ENCODE peak calls at places on chromosomes 1 and 21, in four cellular contexts. One of them, this sample, is unnamed.

GRCh38 chr1:55694297-55694696 is 479.1 kb upstream of the USP24 start:
- DNase-seq in NT2/D1: no peak
- DNase-seq in GM12878: no peak
- DNase-seq in H1: no peak
- DNase-seq in this sample: no peak

GRCh38 chr21:46189213-46189958 is 5.1 kb upstream of the SPATC1L start:
- DNase-seq in NT2/D1: no peak
- DNase-seq in GM12878: no peak
- DNase-seq in H1: no peak
- DNase-seq in this sample: no peak

GRCh38 chr1:16367258-16367967 is 371 bp downstream of the SZRD1 start:
- DNase-seq in NT2/D1: no peak
- DNase-seq in GM12878: peak
- DNase-seq in H1: no peak
- DNase-seq in this sample: peak

GRCh38 chr1:59898927-59899326 is 27.6 kb downstream of the CYP2J2 start:
- DNase-seq in NT2/D1: no peak
- DNase-seq in GM12878: no peak
- DNase-seq in H1: no peak
- DNase-seq in this sample: no peak

GRCh38 chr1:192807968-192808587 is 761 bp upstream of the RGS2 start:
- DNase-seq in NT2/D1: no peak
- DNase-seq in GM12878: no peak
- DNase-seq in H1: no peak
- DNase-seq in this sample: peak

GRCh38 chr1:47587891-47588582 is 150.2 kb downstream of the FOXD2 start:
- DNase-seq in NT2/D1: no peak
- DNase-seq in GM12878: no peak
- DNase-seq in H1: no peak
- DNase-seq in this sample: peak

GRCh38 chr1:178612261-178612660 is 99.4 kb downstream of the TEX35 start:
- DNase-seq in NT2/D1: no peak
- DNase-seq in GM12878: no peak
- DNase-seq in H1: no peak
- DNase-seq in this sample: no peak

GRCh38 chr1:70200065-70200464 is 5.3 kb downstream of the LRRC40 start:
- DNase-seq in NT2/D1: no peak
- DNase-seq in GM12878: no peak
- DNase-seq in H1: no peak
- DNase-seq in this sample: no peak

GRCh38 chr1:45543599-45544417 is 6.8 kb upstream of the AKR1A1 start:
- DNase-seq in NT2/D1: no peak
- DNase-seq in GM12878: peak
- DNase-seq in H1: no peak
- DNase-seq in this sample: no peak

GRCh38 chr1:45545553-45546310 is 4.9 kb upstream of the AKR1A1 start:
- DNase-seq in NT2/D1: no peak
- DNase-seq in GM12878: no peak
- DNase-seq in H1: no peak
- DNase-seq in this sample: no peak

GRCh38 chr1:45542591-45542990 is 8.0 kb upstream of the AKR1A1 start:
- DNase-seq in NT2/D1: no peak
- DNase-seq in GM12878: no peak
- DNase-seq in H1: no peak
- DNase-seq in this sample: no peak

GRCh38 chr1:45544530-45544929 is 6.1 kb upstream of the AKR1A1 start:
- DNase-seq in NT2/D1: no peak
- DNase-seq in GM12878: no peak
- DNase-seq in H1: no peak
- DNase-seq in this sample: no peak

DNA sequence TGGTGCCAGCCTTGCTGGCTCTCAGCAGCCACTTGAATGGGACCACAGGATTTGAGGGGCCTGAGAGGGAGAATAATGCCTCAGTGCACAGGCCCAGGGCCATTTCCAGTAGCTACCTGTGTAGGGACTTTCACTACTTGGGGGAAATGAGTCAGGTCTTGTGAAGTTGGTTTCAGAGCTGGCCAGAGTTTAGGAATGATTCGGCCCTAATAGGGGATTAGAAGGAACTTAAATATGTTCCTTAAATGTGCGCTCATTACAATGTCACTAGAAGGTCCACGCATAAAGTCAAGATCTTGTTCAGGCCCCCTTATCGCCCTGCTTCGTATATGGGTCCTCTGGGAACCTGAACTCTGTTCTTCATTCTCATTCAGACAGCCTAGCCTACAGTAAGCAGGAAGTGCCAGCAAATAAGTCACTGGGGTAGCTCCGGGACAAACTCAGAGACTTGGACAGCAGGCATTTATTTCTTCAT is 5.6 kb upstream of the AKR1A1 start:
- DNase-seq in NT2/D1: no peak
- DNase-seq in GM12878: peak
- DNase-seq in H1: no peak
- DNase-seq in this sample: no peak
- TF ChIP-seq SUZ12 in NT2/D1: no peak
- TF ChIP-seq SUZ12 in GM12878: no peak
- TF ChIP-seq SUZ12 in H1: no peak
- TF ChIP-seq SUZ12 in this sample: no peak

DNA sequence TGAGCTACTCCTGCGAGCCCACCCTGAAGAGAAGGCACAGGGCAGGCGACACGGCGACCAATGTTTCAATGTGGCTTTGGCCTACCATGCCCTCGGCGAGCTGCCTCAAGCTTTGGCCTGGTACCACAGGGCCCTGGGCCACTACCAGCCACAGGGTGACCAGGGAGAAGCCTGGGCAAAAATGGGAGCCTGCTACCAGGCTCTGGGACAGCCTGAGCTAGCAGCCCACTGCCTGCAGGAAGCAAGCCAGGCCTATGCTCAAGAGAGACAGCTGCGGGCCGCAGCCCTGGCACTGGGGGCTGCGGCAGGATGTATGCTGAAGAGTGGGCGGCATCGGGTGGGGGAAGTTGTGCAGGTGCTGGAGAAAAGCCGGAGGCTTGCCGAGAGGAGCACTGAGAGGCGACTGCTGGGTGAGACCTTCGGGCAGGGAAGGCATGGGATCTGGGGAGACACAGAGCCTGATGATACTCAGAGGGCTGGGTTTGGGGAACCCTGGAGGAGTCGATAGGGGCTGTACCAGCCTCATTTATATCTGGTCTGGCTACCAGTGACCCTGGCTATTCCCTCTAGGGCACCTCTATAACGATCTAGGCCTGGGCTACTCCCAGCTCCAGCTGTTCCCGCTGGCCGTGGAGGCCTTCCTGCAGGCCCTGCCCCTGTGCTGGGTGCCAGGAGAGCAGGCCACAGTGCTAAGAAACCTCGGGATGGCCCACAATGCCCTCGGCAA is 2.3 kb downstream of the TTC24 start:
- DNase-seq in NT2/D1: no peak
- DNase-seq in GM12878: no peak
- DNase-seq in H1: no peak
- DNase-seq in this sample: no peak
- TF ChIP-seq SUZ12 in NT2/D1: no peak
- TF ChIP-seq SUZ12 in GM12878: no peak
- TF ChIP-seq SUZ12 in H1: no peak
- TF ChIP-seq SUZ12 in this sample: no peak

DNA sequence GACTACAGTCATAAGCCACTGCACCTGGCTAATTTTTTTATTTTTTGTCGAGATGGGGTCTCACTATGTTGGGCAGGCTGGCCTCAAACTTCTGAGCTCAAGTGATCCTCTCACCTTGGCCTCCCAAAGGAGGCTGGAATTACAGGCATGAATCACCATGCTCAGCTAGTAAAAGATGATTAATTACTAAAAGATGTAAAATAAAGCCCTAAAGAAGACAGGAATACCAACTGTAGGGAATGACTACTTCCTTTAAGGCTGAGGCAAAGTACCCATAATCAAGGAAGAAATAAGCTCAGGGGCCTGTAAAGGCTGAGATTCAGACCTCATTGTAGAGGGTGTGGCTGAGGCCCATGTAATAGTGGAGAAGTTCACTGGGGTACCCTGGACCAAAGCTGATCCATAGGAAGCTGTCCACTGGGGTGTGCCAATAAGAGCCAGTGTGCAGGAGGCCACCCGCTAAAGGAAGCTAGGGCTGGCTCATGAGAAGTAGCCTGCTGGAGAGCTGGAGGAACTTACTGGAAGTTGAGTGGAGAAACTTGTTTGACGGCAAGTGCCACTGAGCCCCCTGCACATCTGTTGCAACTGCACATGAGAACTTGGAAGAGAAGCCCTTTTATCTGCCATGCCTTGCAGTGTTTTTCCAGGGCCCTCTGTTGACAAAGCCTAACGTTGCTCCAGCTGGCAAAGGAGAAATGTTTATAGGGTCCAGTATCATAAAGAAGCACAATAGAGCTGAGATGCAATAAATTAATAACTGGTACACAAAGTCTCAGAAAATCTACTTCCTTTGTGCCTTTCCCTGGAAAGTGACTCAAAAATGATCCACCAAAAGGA is 17.8 kb upstream of the SERTAD4 start:
- DNase-seq in NT2/D1: no peak
- DNase-seq in GM12878: no peak
- DNase-seq in H1: no peak
- DNase-seq in this sample: no peak
- TF ChIP-seq SUZ12 in NT2/D1: no peak
- TF ChIP-seq SUZ12 in GM12878: no peak
- TF ChIP-seq SUZ12 in H1: no peak
- TF ChIP-seq SUZ12 in this sample: no peak

DNA sequence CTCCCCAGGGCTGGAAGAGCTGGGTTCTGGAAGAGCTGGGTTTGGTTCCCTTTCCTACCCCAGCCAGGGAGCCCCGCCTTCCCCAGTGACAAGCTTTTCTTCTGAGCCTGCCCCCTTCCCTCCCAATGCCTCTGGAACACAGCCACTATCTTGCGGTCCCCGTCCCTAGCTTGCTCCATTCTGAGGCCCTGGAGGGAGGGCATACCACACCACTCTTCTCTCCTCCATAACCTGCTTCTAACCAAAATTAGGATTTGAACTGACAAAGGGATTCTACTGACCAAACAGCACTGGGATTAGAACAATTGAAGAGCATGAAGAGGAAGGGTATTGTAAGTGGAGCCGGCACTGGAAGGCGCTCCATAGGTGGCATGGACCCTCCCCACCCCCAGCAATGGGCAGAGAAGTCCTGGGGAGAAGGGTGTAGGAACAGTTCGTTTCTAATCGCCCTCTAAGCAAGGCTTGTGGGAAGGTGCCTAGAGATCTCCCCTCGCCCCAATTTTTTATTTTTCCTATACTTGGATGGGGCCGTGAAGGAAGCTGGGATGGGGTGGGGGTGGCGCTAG is 690 bp downstream of the C1orf216 start:
- DNase-seq in NT2/D1: no peak
- DNase-seq in GM12878: no peak
- DNase-seq in H1: no peak
- DNase-seq in this sample: no peak
- TF ChIP-seq SUZ12 in NT2/D1: no peak
- TF ChIP-seq SUZ12 in GM12878: no peak
- TF ChIP-seq SUZ12 in H1: no peak
- TF ChIP-seq SUZ12 in this sample: no peak

DNA sequence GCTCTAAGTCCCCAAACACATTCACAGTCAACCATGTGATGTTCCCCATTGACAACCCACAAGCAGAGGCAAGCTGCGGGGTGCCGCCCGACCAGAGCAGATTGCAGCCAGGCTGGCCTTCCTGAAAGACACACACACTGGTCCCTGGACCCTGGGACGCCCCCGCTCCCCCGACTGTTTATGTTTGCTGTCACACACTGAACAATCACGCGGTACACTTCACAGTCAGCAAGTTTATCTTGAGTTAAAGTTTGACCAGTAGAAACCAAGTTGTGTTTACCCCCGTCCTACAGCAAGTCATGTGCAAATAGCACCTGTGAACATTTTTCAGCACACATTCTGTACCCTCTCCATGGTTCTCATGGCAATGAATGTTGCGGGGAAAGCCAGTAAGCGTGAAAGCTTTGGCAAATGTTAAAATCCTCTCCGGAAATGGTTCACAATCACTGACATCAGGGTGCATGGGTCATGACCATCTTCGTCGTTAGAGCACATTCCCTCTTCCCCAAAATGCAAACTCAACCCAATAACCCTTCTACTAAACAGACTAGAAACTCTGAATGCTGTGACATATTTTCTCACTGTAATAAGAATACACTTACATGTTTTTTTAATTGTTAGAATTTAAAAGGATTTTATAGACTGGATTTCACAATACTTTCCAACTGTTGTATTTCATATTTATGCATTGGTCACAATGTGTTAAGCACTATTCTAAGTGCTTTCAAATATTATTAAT is 33.3 kb upstream of the IRF2BP2 start:
- DNase-seq in NT2/D1: no peak
- DNase-seq in GM12878: no peak
- DNase-seq in H1: no peak
- DNase-seq in this sample: no peak
- TF ChIP-seq SUZ12 in NT2/D1: no peak
- TF ChIP-seq SUZ12 in GM12878: no peak
- TF ChIP-seq SUZ12 in H1: no peak
- TF ChIP-seq SUZ12 in this sample: no peak

GRCh38 chr1:20189664-20190063 is 3.3 kb upstream of the PLA2G2C start:
- DNase-seq in NT2/D1: no peak
- DNase-seq in GM12878: no peak
- DNase-seq in H1: no peak
- DNase-seq in this sample: no peak
- TF ChIP-seq SUZ12 in NT2/D1: no peak
- TF ChIP-seq SUZ12 in GM12878: no peak
- TF ChIP-seq SUZ12 in H1: no peak
- TF ChIP-seq SUZ12 in this sample: no peak

DNA sequence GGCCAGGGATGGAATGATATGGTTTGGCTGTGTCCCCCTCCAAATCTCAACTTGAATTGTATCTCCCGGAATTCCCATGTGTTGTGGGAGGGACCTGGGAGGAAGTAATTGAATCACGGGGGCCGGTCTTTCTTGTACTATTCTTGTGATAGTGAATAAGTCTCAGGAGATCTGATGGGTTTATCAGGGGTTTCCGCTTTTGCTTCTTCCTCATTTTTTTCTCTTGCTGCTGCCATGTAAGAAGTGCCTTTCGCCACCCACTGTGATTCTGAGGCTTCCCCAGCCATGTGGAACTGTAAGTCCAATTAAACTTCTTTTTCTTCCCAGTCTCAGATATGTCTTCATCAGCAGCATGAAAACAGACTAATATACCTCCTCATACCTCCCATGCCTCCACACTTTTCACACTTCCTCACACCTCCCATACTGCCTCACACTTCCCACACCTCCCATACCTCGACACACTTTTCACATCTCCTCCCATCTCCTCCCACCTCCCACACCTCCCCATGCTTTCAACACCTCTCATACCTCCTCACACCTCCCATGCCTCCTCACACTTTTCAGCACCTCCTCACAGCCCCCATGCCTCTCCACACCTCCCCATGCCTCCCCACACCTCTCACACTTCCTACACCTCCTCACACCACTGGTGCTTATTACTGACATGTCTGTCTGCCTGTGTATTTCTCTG is 21.3 kb downstream of the GPR137B start:
- DNase-seq in NT2/D1: no peak
- DNase-seq in GM12878: no peak
- DNase-seq in H1: no peak
- DNase-seq in this sample: no peak
- TF ChIP-seq SUZ12 in NT2/D1: no peak
- TF ChIP-seq SUZ12 in GM12878: no peak
- TF ChIP-seq SUZ12 in H1: no peak
- TF ChIP-seq SUZ12 in this sample: no peak

GRCh38 chr1:116769561-116769977 is 15.3 kb downstream of the CD2 start:
- DNase-seq in NT2/D1: no peak
- DNase-seq in GM12878: peak
- DNase-seq in H1: no peak
- DNase-seq in this sample: no peak
- TF ChIP-seq SUZ12 in NT2/D1: no peak
- TF ChIP-seq SUZ12 in GM12878: no peak
- TF ChIP-seq SUZ12 in H1: no peak
- TF ChIP-seq SUZ12 in this sample: no peak

This sample was measured in HEK293T.